ENCODE peak calls at places on chromosomes 7 and 10, in four cellular contexts. F, B, Q and Y are unnamed samples.

GRCh38 chr10:2978111-2978510 is 89.2 kb upstream of the PFKP start:
- DNase-seq in F (no peak), B (peak; percentile 58), Q (no peak), Y (peak; percentile 73)

GRCh38 chr10:69742928-69743602 is 58.6 kb upstream of the COL13A1 start:
- DNase-seq in F (no peak), B (peak; percentile 32), Q (no peak), Y (no peak)

GRCh38 chr7:28847681-28848080 is 110.4 kb downstream of the TRIL start:
- DNase-seq in F (no peak), B (no peak), Q (no peak), Y (no peak)

GRCh38 chr7:104252409-104253134 is 44.8 kb upstream of the ORC5 start:
- DNase-seq in F (no peak), B (no peak), Q (no peak), Y (no peak)

GRCh38 chr10:10869592-10869991 is 148.1 kb upstream of the CELF2 start:
- DNase-seq in F (no peak), B (peak; percentile 5), Q (peak; percentile 79), Y (no peak)

GRCh38 chr10:6270951-6271350 is 68.2 kb downstream of the PFKFB3 start:
- DNase-seq in F (no peak), B (no peak), Q (no peak), Y (peak; percentile 72)

GRCh38 chr7:5773661-5774086 is 7.8 kb downstream of the RNF216 start:
- DNase-seq in F (no peak), B (peak; percentile 94), Q (peak; percentile 99), Y (no peak)

GRCh38 chr7:28272461-28272877 is 91.9 kb upstream of the JAZF1 start:
- DNase-seq in F (peak; percentile 70), B (no peak), Q (no peak), Y (peak; percentile 84)

GRCh38 chr10:74921744-74922143 is 95.3 kb downstream of the KAT6B start:
- DNase-seq in F (no peak), B (no peak), Q (peak; percentile 13), Y (no peak)

GRCh38 chr7:28389504-28390385 is 22.6 kb upstream of the CREB5 start:
- DNase-seq in F (peak; percentile 26), B (peak; percentile 73), Q (peak; percentile 51), Y (peak; percentile 49)

GRCh38 chr10:101444499-101444898 is 90.5 kb downstream of the BTRC start:
- DNase-seq in F (no peak), B (no peak), Q (no peak), Y (no peak)

GRCh38 chr10:96699613-96700012 is 20.7 kb downstream of the PIK3AP1 start:
- DNase-seq in F (no peak), B (no peak), Q (no peak), Y (no peak)

GRCh38 chr10:85713885-85714284 is 652.7 kb downstream of the GRID1 start:
- DNase-seq in F (no peak), B (no peak), Q (no peak), Y (no peak)

GRCh38 chr10:120632936-120633335 is 175.9 kb downstream of the PLPP4 start:
- DNase-seq in F (no peak), B (no peak), Q (no peak), Y (no peak)

GRCh38 chr10:22316286-22317120 is at the start of gene COMMD3:
- DNase-seq in F (peak; percentile 90), B (peak; percentile 72), Q (peak; percentile 88), Y (peak; percentile 92)

GRCh38 chr7:117459735-117460134 is 20.1 kb upstream of the CFTR start:
- DNase-seq in F (no peak), B (no peak), Q (no peak), Y (no peak)

GRCh38 chr10:129541748-129542487 is 74.9 kb downstream of the MGMT start:
- DNase-seq in F (no peak), B (no peak), Q (no peak), Y (no peak)

GRCh38 chr7:51869452-51869851 is 552.8 kb upstream of the COBL start:
- DNase-seq in F (no peak), B (no peak), Q (no peak), Y (no peak)

GRCh38 chr7:17599733-17600685 is 301.6 kb downstream of the AHR start:
- DNase-seq in F (no peak), B (peak; percentile 100), Q (peak; percentile 100), Y (no peak)

GRCh38 chr10:21523557-21524008 is 1.9 kb downstream of the SKIDA1 start:
- DNase-seq in F (peak; percentile 56), B (no peak), Q (no peak), Y (peak; percentile 50)

GRCh38 chr7:135514856-135515255 is 5.0 kb upstream of the CNOT4 start:
- DNase-seq in F (no peak), B (no peak), Q (no peak), Y (no peak)

GRCh38 chr7:100124301-100125229 is 2.2 kb upstream of the MBLAC1 start:
- DNase-seq in F (no peak), B (no peak), Q (no peak), Y (no peak)

GRCh38 chr10:122640921-122641320 is 58.7 kb downstream of the C10orf120 start:
- DNase-seq in F (no peak), B (no peak), Q (no peak), Y (no peak)

GRCh38 chr7:35697414-35698175 is 2.7 kb upstream of the HERPUD2 start:
- DNase-seq in F (no peak), B (no peak), Q (peak; percentile 80), Y (no peak)

GRCh38 chr10:98262571-98262970 is 5.4 kb downstream of the LOXL4 start:
- DNase-seq in F (no peak), B (peak; percentile 49), Q (peak; percentile 34), Y (no peak)

GRCh38 chr7:55513849-55514248 is 58.5 kb downstream of the VOPP1 start:
- DNase-seq in F (no peak), B (no peak), Q (no peak), Y (no peak)

GRCh38 chr7:115363916-115364315 is 442.0 kb downstream of the MDFIC start:
- DNase-seq in F (no peak), B (no peak), Q (peak; percentile 31), Y (no peak)

GRCh38 chr7:151020231-151020630 is 4.1 kb downstream of the ATG9B start:
- DNase-seq in F (no peak), B (no peak), Q (no peak), Y (no peak)

GRCh38 chr7:69256634-69257081 is 341.6 kb upstream of the AUTS2 start:
- DNase-seq in F (peak; percentile 61), B (peak; percentile 95), Q (no peak), Y (peak; percentile 77)

GRCh38 chr10:29804025-29804852 is 169.5 kb upstream of the SVIL start:
- DNase-seq in F (peak; percentile 8), B (peak; percentile 88), Q (peak; percentile 13), Y (no peak)

GRCh38 chr7:158274996-158275395 is 312.6 kb downstream of the PTPRN2 start:
- DNase-seq in F (no peak), B (no peak), Q (no peak), Y (no peak)

GRCh38 chr10:21318768-21319167 is 206.7 kb downstream of the SKIDA1 start:
- DNase-seq in F (peak; percentile 2), B (no peak), Q (peak; percentile 34), Y (no peak)

GRCh38 chr10:77989081-77989724 is 40.1 kb downstream of the POLR3A start:
- DNase-seq in F (no peak), B (no peak), Q (no peak), Y (peak; percentile 61)

GRCh38 chr10:85557077-85557476 is 809.5 kb downstream of the GRID1 start:
- DNase-seq in F (no peak), B (no peak), Q (no peak), Y (no peak)

GRCh38 chr7:112144284-112145059 is 61.7 kb downstream of the DOCK4 start:
- DNase-seq in F (no peak), B (no peak), Q (no peak), Y (no peak)

GRCh38 chr10:60662917-60663614 is 115.2 kb upstream of the CDK1 start:
- DNase-seq in F (no peak), B (peak; percentile 26), Q (peak; percentile 51), Y (no peak)

GRCh38 chr10:88763441-88763840 is 3.6 kb downstream of the LIPN start:
- DNase-seq in F (no peak), B (no peak), Q (no peak), Y (no peak)